ENCODE peak calls at places on chromosomes 12 and 14, in five cellular contexts. One of them, this sample, is unnamed.

GRCh38 chr14:69363055-69363454 is 35.0 kb downstream of the ERH start:
- DNase-seq in lower leg skin: no peak
- DNase-seq in amygdala: peak; percentile 41
- DNase-seq in HFFc6: peak; percentile 14
- DNase-seq in hypothalamus: no peak
- DNase-seq in this sample: peak; percentile 34

GRCh38 chr14:92457018-92457565 is 56.5 kb upstream of the RIN3 start:
- DNase-seq in hypothalamus: no peak
- DNase-seq in lower leg skin: no peak
- DNase-seq in HFFc6: no peak
- DNase-seq in amygdala: no peak
- DNase-seq in this sample: no peak

GRCh38 chr14:94650806-94651805 is 38.9 kb downstream of the SERPINA3 start:
- DNase-seq in amygdala: no peak
- DNase-seq in HFFc6: no peak
- DNase-seq in hypothalamus: no peak
- DNase-seq in lower leg skin: no peak
- DNase-seq in this sample: no peak

GRCh38 chr14:22555573-22556011 is 33.4 kb downstream of the DAD1 start:
- DNase-seq in hypothalamus: no peak
- DNase-seq in lower leg skin: no peak
- DNase-seq in HFFc6: no peak
- DNase-seq in amygdala: no peak
- DNase-seq in this sample: no peak

GRCh38 chr14:56120091-56120632 is 2.0 kb downstream of the PELI2 start:
- DNase-seq in hypothalamus: no peak
- DNase-seq in lower leg skin: no peak
- DNase-seq in amygdala: no peak
- DNase-seq in HFFc6: peak; percentile 19
- DNase-seq in this sample: peak; percentile 12

GRCh38 chr12:53860426-53861223 is 78.0 kb upstream of the HOXC13 start:
- DNase-seq in HFFc6: no peak
- DNase-seq in lower leg skin: no peak
- DNase-seq in amygdala: no peak
- DNase-seq in hypothalamus: no peak
- DNase-seq in this sample: no peak

GRCh38 chr14:99513946-99514551 is 32.8 kb downstream of the CCNK start:
- DNase-seq in amygdala: no peak
- DNase-seq in hypothalamus: no peak
- DNase-seq in lower leg skin: no peak
- DNase-seq in HFFc6: no peak
- DNase-seq in this sample: no peak

GRCh38 chr12:112258926-112259325 is 123.3 kb downstream of the HECTD4 start:
- DNase-seq in lower leg skin: no peak
- DNase-seq in HFFc6: no peak
- DNase-seq in hypothalamus: no peak
- DNase-seq in amygdala: no peak
- DNase-seq in this sample: no peak

GRCh38 chr12:32025906-32026305 is 66.7 kb downstream of the RESF1 start:
- DNase-seq in hypothalamus: no peak
- DNase-seq in amygdala: no peak
- DNase-seq in HFFc6: no peak
- DNase-seq in lower leg skin: no peak
- DNase-seq in this sample: no peak

GRCh38 chr14:70098257-70098809 is 90.4 kb downstream of the SLC8A3 start:
- DNase-seq in lower leg skin: no peak
- DNase-seq in hypothalamus: no peak
- DNase-seq in HFFc6: no peak
- DNase-seq in amygdala: peak; percentile 61
- DNase-seq in this sample: no peak

GRCh38 chr14:72451081-72451972 is 442.6 kb downstream of the DPF3 start:
- DNase-seq in HFFc6: no peak
- DNase-seq in hypothalamus: no peak
- DNase-seq in amygdala: peak; percentile 38
- DNase-seq in lower leg skin: no peak
- DNase-seq in this sample: peak; percentile 27

GRCh38 chr14:104913413-104913812 is 11.3 kb upstream of the PLD4 start:
- DNase-seq in lower leg skin: no peak
- DNase-seq in HFFc6: no peak
- DNase-seq in amygdala: no peak
- DNase-seq in hypothalamus: no peak
- DNase-seq in this sample: no peak

GRCh38 chr14:94689218-94689984 is 77.2 kb downstream of the SERPINA3 start:
- DNase-seq in hypothalamus: peak; percentile 26
- DNase-seq in lower leg skin: peak; percentile 21
- DNase-seq in amygdala: peak; percentile 44
- DNase-seq in HFFc6: no peak
- DNase-seq in this sample: peak; percentile 92

GRCh38 chr12:45284096-45284901 is 68.4 kb downstream of the ANO6 start:
- DNase-seq in amygdala: no peak
- DNase-seq in HFFc6: peak; percentile 82
- DNase-seq in hypothalamus: no peak
- DNase-seq in lower leg skin: no peak
- DNase-seq in this sample: no peak

GRCh38 chr14:69354383-69355154 is 43.5 kb downstream of the ERH start:
- DNase-seq in lower leg skin: no peak
- DNase-seq in hypothalamus: no peak
- DNase-seq in amygdala: peak; percentile 34
- DNase-seq in HFFc6: no peak
- DNase-seq in this sample: no peak

This sample was measured in endothelial cell.